ENCODE peak calls at places on chromosomes 5 and 9, in four cellular contexts. H is Calu3, X is KG1, M is HCEC 1CT. S is an unnamed sample.

GRCh38 chr9:120557205-120557604 is 22.8 kb downstream of the CDK5RAP2 start:
- DNase-seq in H (no peak), X (no peak), M (no peak), S (no peak)

GRCh38 chr5:132066871-132067270 is 6.4 kb downstream of the IL3 start:
- DNase-seq in H (no peak), X (no peak), M (no peak), S (no peak)

GRCh38 chr9:136901516-136902258 is 15.4 kb downstream of the TRAF2 start:
- DNase-seq in H (peak), X (no peak), M (peak), S (peak)

GRCh38 chr5:75640395-75640794 is 29.1 kb downstream of the ANKDD1B start:
- DNase-seq in H (no peak), X (no peak), M (peak), S (no peak)

GRCh38 chr5:57066921-57067914 is 106.6 kb upstream of the GPBP1 start:
- DNase-seq in H (no peak), X (no peak), M (no peak), S (no peak)

GRCh38 chr9:134178781-134179551 is 14.6 kb upstream of the RNU6ATAC start:
- DNase-seq in H (no peak), X (no peak), M (no peak), S (no peak)

GRCh38 chr5:96083361-96083881 is 121.8 kb upstream of the ELL2 start:
- DNase-seq in H (no peak), X (peak), M (no peak), S (no peak)

GRCh38 chr9:5628530-5629311 is at the start of gene RIC1:
- DNase-seq in H (peak), X (peak), M (peak), S (peak)

GRCh38 chr9:135939351-135940265 is 21.6 kb downstream of the UBAC1 start:
- DNase-seq in H (no peak), X (no peak), M (no peak), S (no peak)

GRCh38 chr5:132023258-132024116 is 12.0 kb upstream of the ACSL6 start:
- DNase-seq in H (no peak), X (no peak), M (no peak), S (no peak)

GRCh38 chr5:1504617-1505016 is 19.1 kb downstream of the LPCAT1 start:
- DNase-seq in H (no peak), X (no peak), M (no peak), S (no peak)

GRCh38 chr9:78073722-78074121 is 42.1 kb upstream of the GNAQ start:
- DNase-seq in H (no peak), X (no peak), M (no peak), S (no peak)

GRCh38 chr9:85178486-85178885 is 509.0 kb downstream of the NTRK2 start:
- DNase-seq in H (no peak), X (no peak), M (no peak), S (no peak)

GRCh38 chr5:73709536-73710129 is 83.6 kb downstream of the ARHGEF28 start:
- DNase-seq in H (no peak), X (no peak), M (peak), S (no peak)

GRCh38 chr9:107778666-107779065 is 289.1 kb upstream of the KLF4 start:
- DNase-seq in H (no peak), X (no peak), M (peak), S (no peak)

GRCh38 chr5:35117960-35118359 is 70.2 kb upstream of the AGXT2 start:
- DNase-seq in H (no peak), X (no peak), M (peak), S (no peak)

GRCh38 chr5:54186912-54187445 is 123.4 kb downstream of the ARL15 start:
- DNase-seq in H (no peak), X (no peak), M (no peak), S (no peak)

GRCh38 chr9:124496075-124496893 is 10.9 kb downstream of the NR5A1 start:
- DNase-seq in H (no peak), X (no peak), M (no peak), S (no peak)

GRCh38 chr5:138932171-138932810 is 57.2 kb upstream of the LRRTM2 start:
- DNase-seq in H (no peak), X (no peak), M (no peak), S (no peak)

GRCh38 chr9:3180696-3181048 is 336.8 kb upstream of the PUM3 start:
- DNase-seq in H (no peak), X (no peak), M (no peak), S (no peak)

GRCh38 chr5:75047356-75047755 is 5.0 kb downstream of the GCNT4 start:
- DNase-seq in H (no peak), X (no peak), M (no peak), S (no peak)

GRCh38 chr5:157312492-157312891 is 46.6 kb downstream of the CYFIP2 start:
- DNase-seq in H (peak), X (no peak), M (peak), S (peak)

GRCh38 chr5:168798065-168799023 is 219.2 kb upstream of the PANK3 start:
- DNase-seq in H (no peak), X (no peak), M (no peak), S (no peak)

GRCh38 chr5:129204525-129204924 is 110.0 kb downstream of the ISOC1 start:
- DNase-seq in H (no peak), X (no peak), M (peak), S (no peak)

GRCh38 chr9:95096381-95096780 is 221.1 kb downstream of the FANCC start:
- DNase-seq in H (no peak), X (no peak), M (no peak), S (no peak)

GRCh38 chr9:7210854-7211637 is 453.3 kb downstream of the KDM4C start:
- DNase-seq in H (no peak), X (no peak), M (no peak), S (no peak)

GRCh38 chr9:107218834-107219485 is 64.1 kb upstream of the RAD23B start:
- DNase-seq in H (no peak), X (no peak), M (no peak), S (peak)

GRCh38 chr5:133273661-133274596 is 222.1 kb downstream of the HSPA4 start:
- DNase-seq in H (no peak), X (no peak), M (no peak), S (no peak)

GRCh38 chr5:55897905-55898304 is 46.7 kb downstream of the IL31RA start:
- DNase-seq in H (no peak), X (no peak), M (peak), S (no peak)

GRCh38 chr9:133517711-133518110 is 7.0 kb downstream of the MYMK start:
- DNase-seq in H (no peak), X (no peak), M (no peak), S (no peak)

GRCh38 chr9:135533674-135534073 is 12.3 kb upstream of the OBP2A start:
- DNase-seq in H (no peak), X (no peak), M (no peak), S (no peak)

GRCh38 chr5:1048861-1049838 is 40.5 kb downstream of the NKD2 start:
- DNase-seq in H (no peak), X (no peak), M (no peak), S (no peak)

GRCh38 chr9:80699551-80699998 is 989.8 kb downstream of the TLE1 start:
- DNase-seq in H (no peak), X (no peak), M (peak), S (no peak)

GRCh38 chr5:105812356-105812755 is 1858.4 kb downstream of the EFNA5 start:
- DNase-seq in H (no peak), X (no peak), M (peak), S (no peak)

S was measured in germinal center.